ENCODE peak calls at places on chromosomes 6 and 20, in four cellular contexts. A is DMS153, N is adrenal gland, F is germinal center. Z is an unnamed sample.

GRCh38 chr6:156662025-156662445 is 115.1 kb upstream of the ARID1B start:
- DNase-seq in A (no peak), N (peak), F (no peak), Z (no peak)

GRCh38 chr6:42694586-42694985 is 27.8 kb downstream of the PRPH2 start:
- DNase-seq in A (no peak), N (no peak), F (no peak), Z (no peak)

GRCh38 chr20:17657898-17658647 is 24.0 kb downstream of the RRBP1 start:
- DNase-seq in A (no peak), N (no peak), F (no peak), Z (no peak)

GRCh38 chr6:167576798-167577528 is 249.7 kb upstream of the AFDN start:
- DNase-seq in A (no peak), N (no peak), F (no peak), Z (no peak)

GRCh38 chr20:58251979-58252591 is 23.6 kb upstream of the ANKRD60 start:
- DNase-seq in A (no peak), N (peak), F (no peak), Z (no peak)

GRCh38 chr20:16388731-16389130 is 184.5 kb downstream of the KIF16B start:
- DNase-seq in A (no peak), N (no peak), F (no peak), Z (no peak)

GRCh38 chr20:10078403-10078802 is 43.6 kb downstream of the ANKEF1 start:
- DNase-seq in A (no peak), N (no peak), F (no peak), Z (no peak)

GRCh38 chr20:1298888-1299511 is 29.9 kb downstream of the SDCBP2 start:
- DNase-seq in A (no peak), N (no peak), F (no peak), Z (no peak)

GRCh38 chr6:87922191-87922946 is 125.3 kb upstream of the SPACA1 start:
- DNase-seq in A (no peak), N (no peak), F (no peak), Z (peak)

GRCh38 chr20:16539280-16539679 is 34.0 kb downstream of the KIF16B start:
- DNase-seq in A (no peak), N (no peak), F (no peak), Z (no peak)

GRCh38 chr6:163750436-163751031 is 336.0 kb downstream of the QKI start:
- DNase-seq in A (no peak), N (no peak), F (no peak), Z (peak)

GRCh38 chr20:62892348-62893304 is 31.0 kb upstream of the TCFL5 start:
- DNase-seq in A (no peak), N (no peak), F (no peak), Z (no peak)

GRCh38 chr6:166627039-166627874 is at the start of gene RPS6KA2:
- DNase-seq in A (peak), N (peak), F (peak), Z (peak)